ENCODE peak calls at places on chromosomes 1 and 21, in ten cellular contexts. N is OCI-LY7; T is body of pancreas; A is uterus; R is A549; M is CD4-positive, alpha-beta memory T cell; U is prostate gland; Z is hepatocyte; L is HCT116; O is left ventricle myocardium inferior. J is an unnamed sample. For H3K9me3, the result is how much of the 10 kb centered on the place peaks cover.

GRCh38 chr1:37475380-37476086 is 1.2 kb downstream of the ZC3H12A start:
- DNase-seq in N (no peak), T (peak), A (no peak), R (no peak), M (peak), U (no peak), Z (peak), L (no peak), O (no peak), J (no peak)

GRCh38 chr1:211089536-211089935 is 44.4 kb downstream of the KCNH1 start:
- DNase-seq in N (no peak), T (no peak), A (no peak), R (no peak), M (no peak), U (no peak), Z (no peak), L (no peak), O (no peak), J (no peak)

GRCh38 chr1:226882631-226883409 is 12.4 kb downstream of the PSEN2 start:
- DNase-seq in N (peak), T (no peak), A (no peak), R (no peak), M (no peak), U (no peak), Z (peak), L (no peak), O (no peak), J (no peak)

GRCh38 chr1:179142889-179143299 is 61.0 kb downstream of the TOR3A start:
- DNase-seq in N (no peak), T (no peak), A (no peak), R (peak), M (no peak), U (no peak), Z (peak), L (peak), O (no peak), J (no peak)

GRCh38 chr21:16069713-16070112 is 339.9 kb downstream of the USP25 start:
- DNase-seq in N (no peak), T (no peak), A (no peak), R (no peak), M (no peak), U (no peak), Z (no peak), L (no peak), O (no peak), J (no peak)

GRCh38 chr1:229383961-229384360 is 41.1 kb upstream of the CCSAP start:
- DNase-seq in N (no peak), T (no peak), A (no peak), R (no peak), M (no peak), U (no peak), Z (no peak), L (no peak), O (no peak), J (no peak)

GRCh38 chr1:50358962-50359361 is 64.3 kb downstream of the DMRTA2 start:
- DNase-seq in N (no peak), T (no peak), A (no peak), R (no peak), M (no peak), U (no peak), Z (no peak), L (no peak), O (no peak), J (no peak)

GRCh38 chr1:224744521-224744920 is 128.4 kb downstream of the CNIH3 start:
- DNase-seq in N (no peak), T (no peak), A (no peak), R (no peak), M (no peak), U (no peak), Z (no peak), L (no peak), O (no peak), J (no peak)

GRCh38 chr1:82464362-82464931 is 663.7 kb downstream of the ADGRL2 start:
- DNase-seq in N (no peak), T (peak), A (no peak), R (no peak), M (no peak), U (no peak), Z (peak), L (no peak), O (peak), J (no peak)

GRCh38 chr1:236765831-236766230 is 29.3 kb upstream of the MTR start:
- DNase-seq in N (no peak), T (no peak), A (no peak), R (no peak), M (no peak), U (no peak), Z (no peak), L (no peak), O (no peak), J (no peak)

GRCh38 chr1:170545476-170545875 is 13.5 kb downstream of the GORAB start:
- DNase-seq in N (no peak), T (no peak), A (no peak), R (no peak), M (no peak), U (no peak), Z (no peak), L (no peak), O (no peak), J (no peak)

GRCh38 chr21:42440187-42440792 is 36.6 kb downstream of the UBASH3A start:
- DNase-seq in N (no peak), T (no peak), A (no peak), R (no peak), M (no peak), U (no peak), Z (no peak), L (no peak), O (no peak), J (no peak)

GRCh38 chr1:204361341-204361771 is 1.6 kb upstream of the PLEKHA6 start:
- DNase-seq in N (no peak), T (no peak), A (no peak), R (no peak), M (no peak), U (no peak), Z (no peak), L (no peak), O (no peak), J (no peak)

GRCh38 chr1:153474349-153474748 is 13.9 kb upstream of the S100A7 start:
- DNase-seq in N (no peak), T (no peak), A (no peak), R (no peak), M (no peak), U (no peak), Z (no peak), L (no peak), O (no peak), J (no peak)

GRCh38 chr1:236009857-236010256 is 55.0 kb downstream of the NID1 start:
- DNase-seq in N (no peak), T (no peak), A (peak), R (no peak), M (no peak), U (no peak), Z (no peak), L (no peak), O (no peak), J (no peak)

GRCh38 chr21:41428847-41429246 is 2.8 kb downstream of the MX1 start:
- DNase-seq in N (no peak), T (no peak), A (no peak), R (no peak), M (no peak), U (no peak), Z (no peak), L (no peak), O (no peak), J (no peak)

GRCh38 chr1:210076620-210077019 is 138.6 kb downstream of the SYT14 start:
- DNase-seq in N (no peak), T (no peak), A (no peak), R (no peak), M (no peak), U (no peak), Z (no peak), L (no peak), O (no peak), J (no peak)

GRCh38 chr1:15186846-15187151 is 33.3 kb downstream of the TMEM51 start:
- DNase-seq in N (no peak), T (no peak), A (no peak), R (no peak), M (no peak), U (no peak), Z (no peak), L (no peak), O (no peak), J (no peak)

GRCh38 chr1:16324456-16324890 is 27.8 kb downstream of the FBXO42 start:
- DNase-seq in N (no peak), T (peak), A (peak), R (no peak), M (no peak), U (peak), Z (peak), L (peak), O (no peak), J (no peak)

GRCh38 chr1:39642796-39643195 is 3.4 kb upstream of the HEYL start:
- DNase-seq in N (no peak), T (no peak), A (peak), R (no peak), M (no peak), U (no peak), Z (no peak), L (no peak), O (no peak), J (no peak)

GRCh38 chr21:15874610-15875009 is 144.8 kb downstream of the USP25 start:
- DNase-seq in N (no peak), T (no peak), A (no peak), R (no peak), M (no peak), U (no peak), Z (no peak), L (no peak), O (no peak), J (no peak)

GRCh38 chr1:155193275-155193990 is 14.3 kb downstream of the THBS3 start:
- DNase-seq in N (peak), T (peak), A (peak), R (peak), M (peak), U (peak), Z (peak), L (peak), O (peak), J (no peak)

GRCh38 chr1:172496678-172497077 is 36.3 kb upstream of the SUCO start:
- DNase-seq in N (no peak), T (no peak), A (no peak), R (no peak), M (no peak), U (no peak), Z (no peak), L (no peak), O (no peak), J (no peak)

GRCh38 chr1:185574139-185574835 is 159.9 kb upstream of the HMCN1 start:
- DNase-seq in N (no peak), T (no peak), A (no peak), R (no peak), M (no peak), U (no peak), Z (no peak), L (no peak), O (no peak), J (no peak)

GRCh38 chr1:143611159-143611558 is 360.6 kb downstream of the FAM72C start:
- DNase-seq in N (peak), T (no peak), A (no peak), R (no peak), M (no peak), U (no peak), Z (no peak), L (no peak), O (no peak), J (no peak)

GRCh38 chr1:17588048-17588781 is 48.7 kb downstream of the ARHGEF10L start:
- DNase-seq in N (no peak), T (peak), A (no peak), R (no peak), M (no peak), U (peak), Z (peak), L (no peak), O (peak), J (no peak)

GRCh38 chr1:19557609-19558051 is 72.3 kb upstream of the CAPZB start:
- DNase-seq in N (no peak), T (no peak), A (no peak), R (no peak), M (no peak), U (no peak), Z (no peak), L (no peak), O (no peak), J (no peak)

GRCh38 chr21:46001821-46002681 is 20.5 kb downstream of the COL6A1 start:
- DNase-seq in N (no peak), T (peak), A (peak), R (no peak), M (no peak), U (peak), Z (no peak), L (no peak), O (peak), J (no peak)

GRCh38 chr1:117371436-117372151 is 4.3 kb downstream of the MAN1A2 start:
- DNase-seq in N (no peak), T (peak), A (no peak), R (no peak), M (no peak), U (no peak), Z (no peak), L (no peak), O (no peak), J (no peak)

GRCh38 chr1:228004331-228004871 is 2.4 kb upstream of the WNT3A start:
- DNase-seq in N (peak), T (peak), A (peak), R (peak), M (no peak), U (no peak), Z (peak), L (peak), O (no peak), J (no peak)

GRCh38 chr1:40845895-40846294 is 16.3 kb downstream of the CITED4 start:
- DNase-seq in N (no peak), T (no peak), A (no peak), R (no peak), M (no peak), U (no peak), Z (no peak), L (no peak), O (no peak), J (no peak)

GRCh38 chr1:46489638-46490602 is at the start of gene DMBX1:
- DNase-seq in N (no peak), T (peak), A (no peak), R (peak), M (no peak), U (peak), Z (peak), L (peak), O (no peak), J (no peak)

GRCh38 chr1:6574025-6574620 is 5.7 kb upstream of the ZBTB48 start:
- DNase-seq in N (no peak), T (no peak), A (no peak), R (no peak), M (no peak), U (no peak), Z (no peak), L (no peak), O (no peak), J (no peak)

GRCh38 chr1:197017558-197018146 is 40.3 kb downstream of the CFHR5 start:
- DNase-seq in N (no peak), T (no peak), A (peak), R (no peak), M (no peak), U (no peak), Z (no peak), L (no peak), O (no peak), J (no peak)

GRCh38 chr1:3530931-3531818 is 76.7 kb downstream of the ARHGEF16 start:
- DNase-seq in N (peak), T (peak), A (peak), R (peak), M (peak), U (peak), Z (peak), L (peak), O (peak), J (peak)

DNA sequence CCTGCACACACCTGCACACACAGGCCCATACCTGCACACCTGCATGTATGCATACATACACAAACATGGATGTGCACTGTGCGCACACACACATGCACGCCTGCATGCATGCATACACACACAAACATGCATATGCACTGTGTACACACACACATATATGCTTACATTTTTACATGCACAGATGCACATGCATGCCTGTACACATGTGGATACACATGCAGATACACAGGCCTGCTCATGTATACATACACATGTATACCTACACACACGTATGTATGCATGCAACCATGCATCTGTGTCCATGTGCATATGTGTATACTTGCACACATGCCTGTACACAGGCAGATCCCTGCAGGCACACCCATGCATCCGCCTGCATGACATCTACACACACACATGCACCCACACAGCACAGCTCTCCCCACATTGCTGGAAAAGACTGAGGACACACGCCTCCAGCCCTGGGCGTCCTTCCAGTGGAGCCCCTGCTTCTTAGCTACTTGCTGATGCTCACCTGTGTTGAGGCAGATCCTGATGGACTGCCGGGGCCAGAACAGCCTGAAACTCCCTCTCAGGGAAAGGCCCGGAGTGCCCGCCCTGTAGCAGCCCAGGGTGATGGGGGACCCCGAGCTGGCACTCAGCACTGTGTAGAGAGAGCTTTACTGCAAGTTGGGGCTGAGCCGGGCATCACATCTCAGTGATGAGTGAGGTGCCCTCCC is 28.6 kb downstream of the KRTAP10-1 start:
- DNase-seq in N (no peak), T (no peak), A (no peak), R (no peak), M (no peak), U (no peak), Z (no peak), L (no peak), O (no peak), J (no peak)
- H3K9me3 ChIP-seq in N (under half), T (under half), A (under half), R (under half), M (under half), U (under half), Z (under half), L (under half), O (under half), J (under half)

GRCh38 chr1:31164291-31164690 is 75.4 kb downstream of the NKAIN1 start:
- DNase-seq in N (no peak), T (no peak), A (no peak), R (no peak), M (no peak), U (no peak), Z (no peak), L (no peak), O (no peak), J (no peak)
- H3K9me3 ChIP-seq in N (under half), T (under half), A (under half), R (under half), M (under half), U (under half), Z (under half), L (under half), O (under half), J (under half)

GRCh38 chr1:246971322-246971721 is 36.5 kb downstream of the ZNF695 start:
- DNase-seq in N (peak), T (peak), A (peak), R (no peak), M (no peak), U (peak), Z (peak), L (no peak), O (peak), J (peak)

GRCh38 chr1:246969621-246970020 is 37.9 kb upstream of the AHCTF1 start:
- DNase-seq in N (no peak), T (no peak), A (no peak), R (no peak), M (no peak), U (no peak), Z (no peak), L (no peak), O (no peak), J (no peak)

GRCh38 chr1:246966502-246966901 is 34.8 kb upstream of the AHCTF1 start:
- DNase-seq in N (no peak), T (no peak), A (no peak), R (no peak), M (no peak), U (no peak), Z (no peak), L (no peak), O (no peak), J (no peak)

GRCh38 chr1:246971969-246972368 is 35.9 kb downstream of the ZNF695 start:
- DNase-seq in N (no peak), T (no peak), A (no peak), R (no peak), M (no peak), U (no peak), Z (no peak), L (no peak), O (no peak), J (no peak)
- H3K9me3 ChIP-seq in N (under half), T (under half), A (under half), R (under half), M (under half), U (under half), Z (under half), L (under half), O (under half), J (under half)

DNA sequence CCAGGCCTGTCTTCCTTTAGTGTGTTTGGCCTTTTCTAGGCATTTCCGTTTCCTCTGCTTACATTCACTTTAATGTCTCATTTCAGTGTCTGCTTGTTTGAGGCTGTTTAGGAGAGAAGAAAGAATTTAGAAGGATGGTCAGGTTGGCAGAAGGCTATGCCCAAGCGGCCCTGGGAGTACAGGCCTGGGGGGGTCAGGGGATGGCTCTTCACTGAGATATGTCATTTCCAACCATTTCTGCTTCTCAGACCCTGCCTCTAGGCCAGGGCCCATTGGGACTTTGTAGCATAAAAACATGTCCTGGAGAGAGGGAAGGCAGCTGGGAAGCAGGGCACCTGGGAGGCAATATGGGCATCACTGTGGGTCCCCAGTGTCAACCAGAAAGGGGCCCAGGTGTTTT is 86.0 kb downstream of the DDX20 start:
- DNase-seq in N (no peak), T (no peak), A (no peak), R (no peak), M (no peak), U (no peak), Z (no peak), L (no peak), O (no peak), J (no peak)
- H3K9me3 ChIP-seq in N (under half), T (under half), A (under half), R (under half), M (under half), U (under half), Z (under half), L (under half), O (under half), J (under half)

DNA sequence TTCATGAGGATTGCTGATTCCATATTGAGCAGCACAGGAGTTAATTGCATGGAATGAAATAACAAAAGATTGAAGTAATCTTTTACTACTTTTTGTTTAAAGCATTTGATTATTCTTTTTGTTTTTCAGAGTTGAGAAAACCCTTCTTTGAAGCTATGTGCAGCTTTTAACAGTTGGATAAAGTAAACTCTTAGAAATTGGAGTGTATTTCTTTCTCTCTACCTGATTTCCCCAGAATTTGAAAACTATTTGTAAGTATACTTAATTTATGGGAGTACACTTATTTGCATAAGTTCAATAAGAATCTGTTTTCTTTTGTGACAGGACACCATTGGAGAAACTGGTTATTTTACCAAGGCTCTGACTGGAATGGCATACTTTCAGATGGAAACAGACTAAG is 133.6 kb downstream of the TRIM33 start:
- DNase-seq in N (no peak), T (no peak), A (no peak), R (no peak), M (no peak), U (no peak), Z (no peak), L (no peak), O (no peak), J (no peak)
- H3K9me3 ChIP-seq in N (under half), T (under half), A (under half), R (under half), M (under half), U (under half), Z (under half), L (under half), O (under half), J (under half)

DNA sequence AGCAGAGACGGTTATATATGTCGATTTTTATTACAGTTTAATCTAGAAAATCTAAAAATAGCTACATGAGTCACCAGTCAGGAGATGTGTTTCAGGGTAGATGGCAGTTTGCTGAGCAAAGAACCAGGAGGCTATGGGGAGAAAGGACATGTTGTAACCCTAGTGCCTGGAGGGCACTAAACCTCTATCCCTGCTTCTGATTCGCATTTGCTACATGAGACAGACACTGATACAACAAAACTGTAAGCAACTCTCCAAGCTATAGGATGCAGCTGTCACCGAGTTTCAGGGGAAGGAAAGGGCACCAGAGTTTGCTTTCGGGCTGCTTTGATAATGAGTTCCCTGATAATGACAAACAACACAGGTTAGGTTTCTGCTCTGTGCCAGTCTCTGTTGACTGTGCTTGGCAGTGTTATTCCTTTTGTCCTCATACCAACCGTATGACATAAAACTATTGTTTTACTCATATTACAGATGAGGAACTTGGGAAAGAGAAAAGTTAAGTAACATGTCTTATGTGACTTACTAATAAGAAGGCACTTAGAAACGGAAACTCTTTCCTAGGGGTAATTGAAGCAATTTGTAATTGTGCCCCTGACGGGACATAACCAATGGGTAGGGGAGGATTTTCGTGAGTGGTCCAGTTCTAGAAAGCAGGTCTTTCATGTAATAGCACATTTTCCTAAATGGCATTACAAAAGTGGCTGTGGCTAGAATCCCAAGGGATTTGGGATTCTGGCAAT is 43.1 kb downstream of the C1orf198 start:
- DNase-seq in N (no peak), T (peak), A (no peak), R (peak), M (no peak), U (no peak), Z (peak), L (no peak), O (no peak), J (no peak)
- H3K9me3 ChIP-seq in N (under half), T (under half), A (under half), R (under half), M (under half), U (under half), Z (under half), L (under half), O (under half), J (under half)